ENCODE peak calls at places on chromosome 15, in six cellular contexts. One of them, this sample, is unnamed.

GRCh38 chr15:45991863-45992262 is 357.0 kb downstream of the SQOR start:
- DNase-seq in brain microvascular endothelial cell: no peak
- DNase-seq in dorsolateral prefrontal cortex: no peak
- DNase-seq in right atrium auricular region: no peak
- DNase-seq in MM.1S: no peak
- DNase-seq in breast epithelium: no peak
- DNase-seq in this sample: no peak

GRCh38 chr15:94255540-94255939 is 24.2 kb downstream of the MCTP2 start:
- DNase-seq in dorsolateral prefrontal cortex: no peak
- DNase-seq in brain microvascular endothelial cell: no peak
- DNase-seq in right atrium auricular region: no peak
- DNase-seq in breast epithelium: no peak
- DNase-seq in MM.1S: no peak
- DNase-seq in this sample: no peak

GRCh38 chr15:68151277-68151676 is 53.9 kb downstream of the CALML4 start:
- DNase-seq in dorsolateral prefrontal cortex: no peak
- DNase-seq in brain microvascular endothelial cell: peak
- DNase-seq in breast epithelium: no peak
- DNase-seq in right atrium auricular region: no peak
- DNase-seq in MM.1S: no peak
- DNase-seq in this sample: no peak

GRCh38 chr15:60375255-60375809 is 22.5 kb downstream of the ANXA2 start:
- DNase-seq in right atrium auricular region: no peak
- DNase-seq in breast epithelium: no peak
- DNase-seq in dorsolateral prefrontal cortex: no peak
- DNase-seq in brain microvascular endothelial cell: no peak
- DNase-seq in MM.1S: no peak
- DNase-seq in this sample: no peak

GRCh38 chr15:73996939-73997338 is 2.4 kb downstream of the PML start:
- DNase-seq in MM.1S: peak
- DNase-seq in dorsolateral prefrontal cortex: no peak
- DNase-seq in right atrium auricular region: no peak
- DNase-seq in brain microvascular endothelial cell: peak
- DNase-seq in breast epithelium: no peak
- DNase-seq in this sample: no peak

GRCh38 chr15:27358751-27359434 is 387.9 kb downstream of the GABRG3 start:
- DNase-seq in right atrium auricular region: no peak
- DNase-seq in breast epithelium: no peak
- DNase-seq in brain microvascular endothelial cell: no peak
- DNase-seq in dorsolateral prefrontal cortex: peak
- DNase-seq in MM.1S: peak
- DNase-seq in this sample: no peak

GRCh38 chr15:78358114-78358513 is 18.0 kb downstream of the CRABP1 start:
- DNase-seq in breast epithelium: no peak
- DNase-seq in brain microvascular endothelial cell: peak
- DNase-seq in right atrium auricular region: no peak
- DNase-seq in dorsolateral prefrontal cortex: no peak
- DNase-seq in MM.1S: no peak
- DNase-seq in this sample: no peak

GRCh38 chr15:69543681-69544080 is 91.1 kb downstream of the RPLP1 start:
- DNase-seq in right atrium auricular region: no peak
- DNase-seq in MM.1S: no peak
- DNase-seq in breast epithelium: no peak
- DNase-seq in dorsolateral prefrontal cortex: no peak
- DNase-seq in brain microvascular endothelial cell: no peak
- DNase-seq in this sample: no peak

GRCh38 chr15:52733078-52733477 is 53.9 kb upstream of the ATOSA start:
- DNase-seq in MM.1S: no peak
- DNase-seq in right atrium auricular region: no peak
- DNase-seq in dorsolateral prefrontal cortex: no peak
- DNase-seq in brain microvascular endothelial cell: no peak
- DNase-seq in breast epithelium: no peak
- DNase-seq in this sample: no peak

GRCh38 chr15:42491540-42492225 is 742 bp upstream of the ZNF106 start:
- DNase-seq in MM.1S: no peak
- DNase-seq in brain microvascular endothelial cell: peak
- DNase-seq in breast epithelium: no peak
- DNase-seq in dorsolateral prefrontal cortex: no peak
- DNase-seq in right atrium auricular region: no peak
- DNase-seq in this sample: no peak

GRCh38 chr15:90807687-90808086 is 60.7 kb upstream of the FURIN start:
- DNase-seq in MM.1S: no peak
- DNase-seq in brain microvascular endothelial cell: no peak
- DNase-seq in dorsolateral prefrontal cortex: no peak
- DNase-seq in right atrium auricular region: no peak
- DNase-seq in breast epithelium: no peak
- DNase-seq in this sample: no peak

GRCh38 chr15:85331666-85332261 is 48.6 kb upstream of the AKAP13 start:
- DNase-seq in right atrium auricular region: no peak
- DNase-seq in breast epithelium: no peak
- DNase-seq in MM.1S: no peak
- DNase-seq in brain microvascular endothelial cell: no peak
- DNase-seq in dorsolateral prefrontal cortex: no peak
- DNase-seq in this sample: no peak

GRCh38 chr15:92805080-92805708 is 94.9 kb upstream of the CHD2 start:
- DNase-seq in MM.1S: no peak
- DNase-seq in dorsolateral prefrontal cortex: no peak
- DNase-seq in breast epithelium: no peak
- DNase-seq in brain microvascular endothelial cell: no peak
- DNase-seq in right atrium auricular region: no peak
- DNase-seq in this sample: no peak

GRCh38 chr15:85482896-85483295 is 102.5 kb downstream of the AKAP13 start:
- DNase-seq in breast epithelium: no peak
- DNase-seq in brain microvascular endothelial cell: peak
- DNase-seq in right atrium auricular region: no peak
- DNase-seq in dorsolateral prefrontal cortex: no peak
- DNase-seq in MM.1S: no peak
- DNase-seq in this sample: no peak

GRCh38 chr15:101014276-101014675 is 95.1 kb downstream of the LRRK1 start:
- DNase-seq in right atrium auricular region: peak
- DNase-seq in MM.1S: no peak
- DNase-seq in brain microvascular endothelial cell: no peak
- DNase-seq in dorsolateral prefrontal cortex: no peak
- DNase-seq in breast epithelium: no peak
- DNase-seq in this sample: no peak

GRCh38 chr15:98315951-98316350 is 332.4 kb upstream of the IGF1R start:
- DNase-seq in brain microvascular endothelial cell: no peak
- DNase-seq in right atrium auricular region: no peak
- DNase-seq in MM.1S: no peak
- DNase-seq in breast epithelium: no peak
- DNase-seq in dorsolateral prefrontal cortex: no peak
- DNase-seq in this sample: no peak

GRCh38 chr15:69604050-69604378 is 151.4 kb downstream of the RPLP1 start:
- DNase-seq in brain microvascular endothelial cell: no peak
- DNase-seq in right atrium auricular region: peak
- DNase-seq in MM.1S: no peak
- DNase-seq in breast epithelium: no peak
- DNase-seq in dorsolateral prefrontal cortex: no peak
- DNase-seq in this sample: no peak

GRCh38 chr15:92714457-92715401 is 59.2 kb upstream of the FAM174B start:
- DNase-seq in dorsolateral prefrontal cortex: peak
- DNase-seq in breast epithelium: peak
- DNase-seq in MM.1S: peak
- DNase-seq in right atrium auricular region: peak
- DNase-seq in brain microvascular endothelial cell: peak
- DNase-seq in this sample: peak

GRCh38 chr15:91271565-91272153 is 171.6 kb downstream of the SV2B start:
- DNase-seq in brain microvascular endothelial cell: peak
- DNase-seq in right atrium auricular region: peak
- DNase-seq in MM.1S: peak
- DNase-seq in breast epithelium: no peak
- DNase-seq in dorsolateral prefrontal cortex: peak
- DNase-seq in this sample: no peak

GRCh38 chr15:67184208-67184925 is 70.1 kb downstream of the AAGAB start:
- DNase-seq in right atrium auricular region: peak
- DNase-seq in breast epithelium: no peak
- DNase-seq in brain microvascular endothelial cell: no peak
- DNase-seq in MM.1S: no peak
- DNase-seq in dorsolateral prefrontal cortex: no peak
- DNase-seq in this sample: no peak

GRCh38 chr15:85595804-85596536 is 198.8 kb downstream of the KLHL25 start:
- DNase-seq in brain microvascular endothelial cell: no peak
- DNase-seq in MM.1S: no peak
- DNase-seq in right atrium auricular region: no peak
- DNase-seq in breast epithelium: no peak
- DNase-seq in dorsolateral prefrontal cortex: no peak
- DNase-seq in this sample: no peak

GRCh38 chr15:90595760-90596155 is 66.0 kb downstream of the CRTC3 start:
- DNase-seq in right atrium auricular region: no peak
- DNase-seq in MM.1S: no peak
- DNase-seq in breast epithelium: no peak
- DNase-seq in dorsolateral prefrontal cortex: no peak
- DNase-seq in brain microvascular endothelial cell: no peak
- DNase-seq in this sample: no peak

GRCh38 chr15:49847937-49848823 is 227.3 kb downstream of the DTWD1 start:
- DNase-seq in MM.1S: no peak
- DNase-seq in breast epithelium: no peak
- DNase-seq in brain microvascular endothelial cell: peak
- DNase-seq in dorsolateral prefrontal cortex: no peak
- DNase-seq in right atrium auricular region: no peak
- DNase-seq in this sample: no peak

GRCh38 chr15:38260077-38260476 is 7.4 kb downstream of the SPRED1 start:
- DNase-seq in right atrium auricular region: no peak
- DNase-seq in MM.1S: no peak
- DNase-seq in brain microvascular endothelial cell: peak
- DNase-seq in breast epithelium: no peak
- DNase-seq in dorsolateral prefrontal cortex: no peak
- DNase-seq in this sample: no peak

GRCh38 chr15:91135201-91136130 is 35.4 kb downstream of the SV2B start:
- DNase-seq in brain microvascular endothelial cell: no peak
- DNase-seq in dorsolateral prefrontal cortex: no peak
- DNase-seq in MM.1S: peak
- DNase-seq in right atrium auricular region: no peak
- DNase-seq in breast epithelium: no peak
- DNase-seq in this sample: no peak

DNA sequence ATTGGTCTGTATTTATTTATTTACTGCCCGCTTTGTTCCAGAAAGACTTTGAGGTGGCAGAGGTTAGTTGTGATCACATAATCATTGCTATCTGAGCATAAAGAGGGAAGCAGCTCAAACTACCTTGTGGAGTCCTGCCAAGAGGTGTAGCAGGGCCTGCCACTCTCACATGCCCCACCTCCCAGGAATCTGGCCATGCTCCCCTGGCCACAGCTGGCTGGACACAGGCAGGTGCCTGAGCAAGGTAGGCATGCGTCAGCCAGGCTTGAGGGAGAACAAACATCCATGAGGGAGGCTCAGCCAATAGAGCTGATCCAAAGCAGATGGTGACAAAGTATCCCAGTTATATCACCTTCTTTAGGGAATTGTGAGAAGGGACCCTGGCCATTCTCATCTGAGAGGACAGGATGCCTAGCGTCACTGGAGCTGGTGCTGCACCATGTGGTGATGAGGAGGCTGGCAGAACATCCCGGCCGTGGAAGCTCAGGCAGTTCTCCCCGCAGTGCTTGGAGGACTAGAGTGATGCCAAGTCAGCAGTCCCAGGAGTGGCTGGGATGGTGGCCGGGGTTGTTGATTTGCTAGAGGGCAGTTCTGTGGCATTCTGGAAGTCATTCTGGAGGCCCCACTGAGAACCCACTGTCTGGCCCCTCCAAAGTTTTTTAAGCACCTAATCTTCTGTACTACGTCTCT is 6.8 kb upstream of the POLG start:
- DNase-seq in dorsolateral prefrontal cortex: no peak
- DNase-seq in right atrium auricular region: no peak
- DNase-seq in breast epithelium: no peak
- DNase-seq in MM.1S: no peak
- DNase-seq in brain microvascular endothelial cell: no peak
- DNase-seq in this sample: no peak
- H3K27ac ChIP-seq in dorsolateral prefrontal cortex: no peak
- H3K27ac ChIP-seq in right atrium auricular region: no peak
- H3K27ac ChIP-seq in breast epithelium: no peak
- H3K27ac ChIP-seq in MM.1S: no peak
- H3K27ac ChIP-seq in brain microvascular endothelial cell: no peak
- H3K27ac ChIP-seq in this sample: no peak

GRCh38 chr15:40936709-40937666 is 7.8 kb downstream of the DLL4 start:
- DNase-seq in dorsolateral prefrontal cortex: no peak
- DNase-seq in brain microvascular endothelial cell: peak
- DNase-seq in right atrium auricular region: no peak
- DNase-seq in MM.1S: no peak
- DNase-seq in breast epithelium: no peak
- DNase-seq in this sample: no peak

GRCh38 chr15:40936234-40936708 is 7.1 kb downstream of the DLL4 start:
- DNase-seq in brain microvascular endothelial cell: no peak
- DNase-seq in MM.1S: no peak
- DNase-seq in breast epithelium: no peak
- DNase-seq in right atrium auricular region: no peak
- DNase-seq in dorsolateral prefrontal cortex: no peak
- DNase-seq in this sample: no peak

GRCh38 chr15:40938530-40938870 is 9.4 kb downstream of the DLL4 start:
- DNase-seq in dorsolateral prefrontal cortex: no peak
- DNase-seq in brain microvascular endothelial cell: no peak
- DNase-seq in MM.1S: no peak
- DNase-seq in right atrium auricular region: no peak
- DNase-seq in breast epithelium: no peak
- DNase-seq in this sample: no peak

GRCh38 chr15:40939909-40940801 is 11.0 kb downstream of the DLL4 start:
- DNase-seq in MM.1S: no peak
- DNase-seq in right atrium auricular region: peak
- DNase-seq in dorsolateral prefrontal cortex: no peak
- DNase-seq in brain microvascular endothelial cell: no peak
- DNase-seq in breast epithelium: no peak
- DNase-seq in this sample: no peak

GRCh38 chr15:40937762-40938529 is 8.8 kb downstream of the DLL4 start:
- DNase-seq in brain microvascular endothelial cell: no peak
- DNase-seq in dorsolateral prefrontal cortex: no peak
- DNase-seq in MM.1S: no peak
- DNase-seq in breast epithelium: no peak
- DNase-seq in right atrium auricular region: no peak
- DNase-seq in this sample: no peak
- TF ChIP-seq CTCF in brain microvascular endothelial cell: peak
- TF ChIP-seq CTCF in dorsolateral prefrontal cortex: no peak
- TF ChIP-seq CTCF in MM.1S: peak
- TF ChIP-seq CTCF in breast epithelium: peak
- TF ChIP-seq CTCF in right atrium auricular region: no peak
- TF ChIP-seq CTCF in this sample: peak

DNA sequence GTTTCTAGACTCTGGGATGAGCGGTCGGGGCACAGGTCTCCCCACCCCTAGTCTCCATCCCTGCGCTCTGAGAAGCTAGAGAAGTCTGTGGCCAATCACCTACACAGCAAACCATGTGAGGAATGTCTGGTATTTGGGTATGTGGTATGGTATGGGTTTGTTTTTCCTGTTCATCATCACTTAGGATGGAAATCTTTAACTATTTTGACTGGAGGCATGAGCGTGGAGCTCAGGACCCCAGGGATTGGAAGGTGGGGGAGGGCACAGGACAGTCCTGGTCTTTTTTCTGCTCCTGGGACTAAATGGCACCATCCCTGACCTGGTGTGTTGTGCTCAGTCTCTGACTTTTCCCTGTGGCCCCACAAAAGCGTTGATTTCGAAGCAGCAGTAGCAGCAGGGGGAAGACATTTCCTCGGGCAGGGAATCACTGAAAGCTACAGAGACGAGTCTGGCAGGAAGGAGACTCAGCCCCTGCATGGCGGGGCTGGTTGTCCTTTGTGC is 191.7 kb upstream of the TPM1 start:
- DNase-seq in breast epithelium: no peak
- DNase-seq in brain microvascular endothelial cell: peak
- DNase-seq in MM.1S: no peak
- DNase-seq in dorsolateral prefrontal cortex: no peak
- DNase-seq in right atrium auricular region: no peak
- DNase-seq in this sample: no peak
- H3K4me3 ChIP-seq in breast epithelium: no peak
- H3K4me3 ChIP-seq in brain microvascular endothelial cell: no peak
- H3K4me3 ChIP-seq in MM.1S: no peak
- H3K4me3 ChIP-seq in dorsolateral prefrontal cortex: no peak
- H3K4me3 ChIP-seq in right atrium auricular region: no peak
- H3K4me3 ChIP-seq in this sample: no peak

GRCh38 chr15:95972136-95972553 is 358.4 kb upstream of the NR2F2 start:
- DNase-seq in right atrium auricular region: no peak
- DNase-seq in dorsolateral prefrontal cortex: no peak
- DNase-seq in brain microvascular endothelial cell: peak
- DNase-seq in MM.1S: no peak
- DNase-seq in breast epithelium: no peak
- DNase-seq in this sample: no peak
- H3K27ac ChIP-seq in right atrium auricular region: no peak
- H3K27ac ChIP-seq in dorsolateral prefrontal cortex: no peak
- H3K27ac ChIP-seq in brain microvascular endothelial cell: no peak
- H3K27ac ChIP-seq in MM.1S: no peak
- H3K27ac ChIP-seq in breast epithelium: peak
- H3K27ac ChIP-seq in this sample: no peak

This sample was measured in psoas muscle.